ENCODE peak calls at places on chromosome 7, in seven cellular contexts. D is tibial artery, Y is GM23338, M is PC-3, N is Peyer's patch, C is pancreas, J is upper lobe of left lung. R is an unnamed sample.

GRCh38 chr7:106891545-106892410 is 26.7 kb downstream of the PIK3CG start:
- DNase-seq in D (no peak), Y (peak), M (no peak), N (no peak), C (no peak), J (no peak), R (no peak)

GRCh38 chr7:3010161-3010560 is 33.5 kb downstream of the CARD11 start:
- DNase-seq in D (no peak), Y (no peak), M (no peak), N (peak), C (no peak), J (no peak), R (no peak)

GRCh38 chr7:125257617-125258016 is 328.0 kb upstream of the POT1 start:
- DNase-seq in D (no peak), Y (no peak), M (no peak), N (no peak), C (no peak), J (no peak), R (no peak)

GRCh38 chr7:159061674-159062212 is 82.9 kb downstream of the VIPR2 start:
- DNase-seq in D (no peak), Y (peak), M (peak), N (no peak), C (peak), J (peak), R (no peak)

GRCh38 chr7:36400606-36401005 is 10.9 kb downstream of the ANLN start:
- DNase-seq in D (no peak), Y (peak), M (no peak), N (no peak), C (no peak), J (no peak), R (no peak)

GRCh38 chr7:1663243-1663642 is 6.8 kb upstream of the ELFN1 start:
- DNase-seq in D (peak), Y (no peak), M (no peak), N (no peak), C (peak), J (peak), R (no peak)

GRCh38 chr7:100965051-100965722 is 4.2 kb upstream of the MUC12 start:
- DNase-seq in D (no peak), Y (peak), M (no peak), N (no peak), C (no peak), J (no peak), R (no peak)

GRCh38 chr7:74042746-74043522 is 15.0 kb downstream of the ELN start:
- DNase-seq in D (no peak), Y (no peak), M (no peak), N (no peak), C (peak), J (no peak), R (no peak)

GRCh38 chr7:135905858-135906257 is 71.3 kb downstream of the MTPN start:
- DNase-seq in D (no peak), Y (no peak), M (no peak), N (no peak), C (no peak), J (no peak), R (no peak)

GRCh38 chr7:121080257-121080912 is 91.9 kb downstream of the CPED1 start:
- DNase-seq in D (no peak), Y (no peak), M (no peak), N (no peak), C (no peak), J (no peak), R (no peak)

GRCh38 chr7:144738708-144739314 is 97.0 kb downstream of the TPK1 start:
- DNase-seq in D (no peak), Y (peak), M (peak), N (peak), C (no peak), J (no peak), R (no peak)

GRCh38 chr7:39248693-39249090 is 271.0 kb downstream of the POU6F2 start:
- DNase-seq in D (no peak), Y (no peak), M (no peak), N (no peak), C (no peak), J (no peak), R (no peak)

GRCh38 chr7:92057375-92057774 is 76.9 kb downstream of the CYP51A1 start:
- DNase-seq in D (no peak), Y (peak), M (peak), N (peak), C (no peak), J (no peak), R (no peak)

GRCh38 chr7:113078321-113078720 is 8.3 kb downstream of the GPR85 start:
- DNase-seq in D (no peak), Y (no peak), M (no peak), N (no peak), C (no peak), J (no peak), R (no peak)

GRCh38 chr7:150954201-150954985 is 23.7 kb downstream of the KCNH2 start:
- DNase-seq in D (no peak), Y (no peak), M (no peak), N (no peak), C (no peak), J (peak), R (no peak)

GRCh38 chr7:6164010-6164409 is 108.4 kb downstream of the CYTH3 start:
- DNase-seq in D (no peak), Y (no peak), M (no peak), N (peak), C (no peak), J (peak), R (no peak)

GRCh38 chr7:106736508-106737201 is 75.7 kb upstream of the CCDC71L start:
- DNase-seq in D (no peak), Y (peak), M (peak), N (peak), C (no peak), J (no peak), R (no peak)

GRCh38 chr7:82964150-82964882 is 198.4 kb downstream of the PCLO start:
- DNase-seq in D (no peak), Y (no peak), M (no peak), N (no peak), C (no peak), J (no peak), R (no peak)

GRCh38 chr7:38846280-38846679 is 62.7 kb downstream of the VPS41 start:
- DNase-seq in D (no peak), Y (no peak), M (peak), N (no peak), C (no peak), J (no peak), R (no peak)

GRCh38 chr7:80785961-80786360 is 132.9 kb downstream of the SEMA3C start:
- DNase-seq in D (no peak), Y (no peak), M (no peak), N (no peak), C (no peak), J (no peak), R (no peak)

GRCh38 chr7:93350338-93350737 is 118.2 kb downstream of the VPS50 start:
- DNase-seq in D (no peak), Y (no peak), M (no peak), N (no peak), C (no peak), J (no peak), R (no peak)

GRCh38 chr7:158811461-158811860 is 17.8 kb downstream of the ESYT2 start:
- DNase-seq in D (no peak), Y (no peak), M (peak), N (no peak), C (no peak), J (no peak), R (no peak)

GRCh38 chr7:495761-496321 is 23.8 kb downstream of the PDGFA start:
- DNase-seq in D (peak), Y (no peak), M (no peak), N (no peak), C (peak), J (peak), R (no peak)

GRCh38 chr7:16811555-16811954 is 6.8 kb upstream of the AGR2 start:
- DNase-seq in D (no peak), Y (no peak), M (peak), N (no peak), C (no peak), J (no peak), R (no peak)

GRCh38 chr7:1249731-1250130 is 17.1 kb downstream of the UNCX start:
- DNase-seq in D (no peak), Y (peak), M (no peak), N (no peak), C (no peak), J (peak), R (no peak)

GRCh38 chr7:12771378-12771877 is 84.0 kb downstream of the ARL4A start:
- DNase-seq in D (no peak), Y (peak), M (no peak), N (peak), C (no peak), J (no peak), R (no peak)

GRCh38 chr7:24883632-24884013 is 96.4 kb downstream of the OSBPL3 start:
- DNase-seq in D (no peak), Y (no peak), M (no peak), N (no peak), C (no peak), J (no peak), R (no peak)

GRCh38 chr7:132655071-132655761 is 78.9 kb upstream of the PLXNA4 start:
- DNase-seq in D (peak), Y (peak), M (no peak), N (peak), C (no peak), J (peak), R (peak)

GRCh38 chr7:50214141-50214670 is 90.3 kb upstream of the IKZF1 start:
- DNase-seq in D (no peak), Y (no peak), M (no peak), N (no peak), C (no peak), J (no peak), R (no peak)

GRCh38 chr7:155761162-155761561 is 51.1 kb downstream of the SHH start:
- DNase-seq in D (no peak), Y (no peak), M (no peak), N (no peak), C (no peak), J (no peak), R (no peak)

GRCh38 chr7:40595129-40595528 is 460.3 kb downstream of the SUGCT start:
- DNase-seq in D (no peak), Y (no peak), M (no peak), N (no peak), C (no peak), J (no peak), R (no peak)

GRCh38 chr7:108086546-108086945 is 43.6 kb downstream of the LAMB4 start:
- DNase-seq in D (no peak), Y (no peak), M (peak), N (no peak), C (no peak), J (no peak), R (no peak)

GRCh38 chr7:123622660-123623386 is 21.2 kb downstream of the ASB15 start:
- DNase-seq in D (no peak), Y (no peak), M (no peak), N (no peak), C (no peak), J (no peak), R (no peak)

GRCh38 chr7:19772323-19772722 is 1.1 kb downstream of the TMEM196 start:
- DNase-seq in D (no peak), Y (peak), M (no peak), N (no peak), C (no peak), J (peak), R (no peak)

GRCh38 chr7:66326501-66327180 is 121.5 kb downstream of the TPST1 start:
- DNase-seq in D (no peak), Y (no peak), M (peak), N (no peak), C (no peak), J (no peak), R (no peak)
- H3K27ac ChIP-seq in D (no peak), Y (no peak), M (no peak), N (no peak), C (peak), J (no peak), R (no peak)

GRCh38 chr7:4996696-4997222 is 37.8 kb upstream of the MMD2 start:
- DNase-seq in D (no peak), Y (peak), M (no peak), N (no peak), C (no peak), J (no peak), R (no peak)
- TF ChIP-seq CTCF in D (no peak), Y (no peak), M (peak), N (no peak), C (no peak), J (no peak), R (no peak)

GRCh38 chr7:70595741-70596574 is 536.0 kb upstream of the GALNT17 start:
- DNase-seq in D (no peak), Y (peak), M (no peak), N (peak), C (peak), J (peak), R (no peak)

GRCh38 chr7:70598976-70599375 is 533.0 kb upstream of the GALNT17 start:
- DNase-seq in D (no peak), Y (no peak), M (no peak), N (peak), C (no peak), J (no peak), R (no peak)

GRCh38 chr7:70597071-70597470 is 534.9 kb upstream of the GALNT17 start:
- DNase-seq in D (no peak), Y (no peak), M (no peak), N (no peak), C (no peak), J (no peak), R (no peak)

GRCh38 chr7:70599446-70600190 is 532.3 kb upstream of the GALNT17 start:
- DNase-seq in D (no peak), Y (peak), M (no peak), N (peak), C (no peak), J (no peak), R (no peak)

DNA sequence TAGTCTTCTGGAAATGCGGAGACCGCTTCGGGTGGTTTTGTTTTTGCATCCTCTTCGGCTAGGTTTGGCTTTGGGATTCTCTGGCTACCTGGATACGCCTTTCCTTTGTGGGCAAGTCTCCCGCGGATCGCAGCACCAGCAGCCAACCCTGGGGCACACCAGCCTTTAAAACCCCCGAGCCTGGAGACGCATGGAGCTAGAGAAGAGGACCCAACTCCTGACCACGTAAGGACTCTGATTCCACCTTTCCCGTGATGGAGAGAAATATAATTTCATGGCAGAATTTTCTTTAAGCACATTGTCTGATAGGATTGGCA is 535.4 kb upstream of the GALNT17 start:
- DNase-seq in D (no peak), Y (no peak), M (no peak), N (no peak), C (no peak), J (no peak), R (no peak)
- H3K4me3 ChIP-seq in D (peak), Y (peak), M (no peak), N (peak), C (peak), J (no peak), R (no peak)

GRCh38 chr7:134886353-134887057 is 99.8 kb upstream of the AGBL3 start:
- DNase-seq in D (no peak), Y (no peak), M (peak), N (no peak), C (no peak), J (no peak), R (no peak)
- H3K27ac ChIP-seq in D (peak), Y (peak), M (peak), N (peak), C (peak), J (peak), R (peak)

GRCh38 chr7:98868450-98868849 is 1.4 kb downstream of the TMEM130 start:
- DNase-seq in D (no peak), Y (no peak), M (no peak), N (no peak), C (no peak), J (no peak), R (no peak)

GRCh38 chr7:98869374-98870070 is at the start of gene TMEM130:
- DNase-seq in D (peak), Y (peak), M (no peak), N (no peak), C (peak), J (peak), R (no peak)

GRCh38 chr7:98870807-98871491 is 1.1 kb upstream of the TMEM130 start:
- DNase-seq in D (peak), Y (no peak), M (no peak), N (no peak), C (peak), J (no peak), R (no peak)

GRCh38 chr7:98869001-98869373 is 827 bp downstream of the TMEM130 start:
- DNase-seq in D (no peak), Y (peak), M (no peak), N (no peak), C (no peak), J (no peak), R (no peak)

GRCh38 chr7:98870071-98870651 is 347 bp upstream of the TMEM130 start:
- DNase-seq in D (peak), Y (peak), M (peak), N (peak), C (peak), J (peak), R (no peak)
- TF ChIP-seq CTCF in D (no peak), Y (no peak), M (no peak), N (no peak), C (no peak), J (no peak), R (no peak)

R was measured in right atrium auricular region.